ENCODE peak calls at places on chromosomes 6 and 20, in seven cellular contexts. P is astrocyte of the hippocampus, M is AG10803, O is posterior vena cava, T is SK-N-DZ, G is fibroblast of the aortic adventitia, H is AG04450. I is an unnamed sample.

GRCh38 chr6:27777614-27778355 is 134.4 kb downstream of the OR2B2 start:
- DNase-seq in P (no peak), M (no peak), O (no peak), T (no peak), G (peak; percentile 13), H (no peak), I (no peak)

GRCh38 chr20:9185511-9185910 is 116.6 kb downstream of the PLCB4 start:
- DNase-seq in P (peak; percentile 54), M (peak; percentile 49), O (no peak), T (no peak), G (no peak), H (peak; percentile 16), I (no peak)

GRCh38 chr6:129102741-129103140 is 219.8 kb downstream of the LAMA2 start:
- DNase-seq in P (no peak), M (peak; percentile 52), O (peak; percentile 81), T (peak; percentile 64), G (peak; percentile 92), H (no peak), I (no peak)

GRCh38 chr20:4082406-4083102 is 67.2 kb upstream of the RNF24 start:
- DNase-seq in P (peak; percentile 65), M (peak; percentile 81), O (no peak), T (peak; percentile 36), G (peak; percentile 88), H (no peak), I (peak; percentile 51)

GRCh38 chr6:101462576-101462975 is 69.1 kb downstream of the GRIK2 start:
- DNase-seq in P (no peak), M (peak; percentile 37), O (no peak), T (no peak), G (peak; percentile 2), H (peak; percentile 6), I (no peak)

GRCh38 chr6:16140607-16141006 is 11.7 kb downstream of the MYLIP start:
- DNase-seq in P (no peak), M (no peak), O (no peak), T (no peak), G (no peak), H (no peak), I (no peak)

GRCh38 chr6:100731411-100731810 is 149.7 kb downstream of the ASCC3 start:
- DNase-seq in P (no peak), M (no peak), O (no peak), T (no peak), G (no peak), H (no peak), I (no peak)

GRCh38 chr6:96014846-96015245 is 928 bp upstream of the FUT9 start:
- DNase-seq in P (no peak), M (no peak), O (no peak), T (peak; percentile 37), G (no peak), H (no peak), I (no peak)

GRCh38 chr20:41213150-41213820 is 75.9 kb downstream of the PLCG1 start:
- DNase-seq in P (peak; percentile 60), M (no peak), O (no peak), T (no peak), G (peak; percentile 49), H (no peak), I (no peak)

GRCh38 chr6:150177260-150178246 is 34.7 kb downstream of the PPP1R14C start:
- DNase-seq in P (peak; percentile 50), M (peak; percentile 48), O (no peak), T (no peak), G (no peak), H (no peak), I (no peak)